ENCODE peak calls at places on chromosomes 12 and 14, in four cellular contexts. D, E, R and V are unnamed samples.

GRCh38 chr14:100330007-100330344 is 6.8 kb downstream of the SLC25A47 start:
- DNase-seq in R (no peak), D (no peak), E (no peak), V (no peak)

GRCh38 chr14:51562816-51563215 is 88.9 kb upstream of the FRMD6 start:
- DNase-seq in E (peak; percentile 52), D (no peak), R (no peak), V (no peak)

GRCh38 chr12:91105807-91106206 is 5.5 kb downstream of the LUM start:
- DNase-seq in D (no peak), R (no peak), E (no peak), V (no peak)

GRCh38 chr12:101619868-101620761 is 25.3 kb downstream of the MYBPC1 start:
- DNase-seq in E (peak; percentile 57), R (no peak), D (no peak), V (no peak)

GRCh38 chr12:8038659-8039114 is 6.2 kb downstream of the FOXJ2 start:
- DNase-seq in R (no peak), D (no peak), E (peak; percentile 75), V (no peak)

GRCh38 chr12:9763025-9763424 is 2.3 kb upstream of the CD69 start:
- DNase-seq in E (no peak), D (no peak), R (no peak), V (no peak)

GRCh38 chr14:68576031-68576430 is 216.8 kb downstream of the ZFP36L1 start:
- DNase-seq in E (no peak), R (no peak), D (no peak), V (no peak)

GRCh38 chr12:4478933-4479332 is 33.3 kb upstream of the FGF6 start:
- DNase-seq in D (no peak), R (no peak), E (no peak), V (no peak)

GRCh38 chr12:34297790-34298164 is 275.5 kb downstream of the ALG10 start:
- DNase-seq in E (no peak), R (no peak), D (no peak), V (no peak)

GRCh38 chr12:112950701-112951100 is 12.4 kb downstream of the OAS3 start:
- DNase-seq in D (no peak), E (no peak), R (no peak), V (no peak)

GRCh38 chr12:96457191-96457930 is 32.0 kb upstream of the CFAP54 start:
- DNase-seq in E (no peak), R (no peak), D (no peak), V (no peak)

GRCh38 chr12:45989857-45990467 is 412 bp downstream of the SCAF11 start:
- DNase-seq in D (no peak), E (peak; percentile 59), R (peak; percentile 47), V (peak; percentile 67)

GRCh38 chr12:130872179-130873096 is 572 bp downstream of the RAN start:
- DNase-seq in E (peak; percentile 52), R (peak; percentile 32), D (no peak), V (peak; percentile 15)

GRCh38 chr14:105168496-105168978 is at the start of gene JAG2:
- DNase-seq in E (peak; percentile 47), R (peak; percentile 44), D (no peak), V (peak; percentile 9)

GRCh38 chr14:72801841-72802587 is 91.9 kb downstream of the DPF3 start:
- DNase-seq in R (no peak), E (no peak), D (no peak), V (no peak)

GRCh38 chr12:1936406-1937320 is 18.2 kb upstream of the CACNA2D4 start:
- DNase-seq in D (no peak), E (peak; percentile 68), R (no peak), V (peak; percentile 45)

GRCh38 chr14:73059326-73059725 is 992 bp downstream of the RBM25 start:
- DNase-seq in D (no peak), R (peak; percentile 24), E (peak; percentile 38), V (no peak)

GRCh38 chr12:563250-563781 is 99.9 kb downstream of the NINJ2 start:
- DNase-seq in E (peak; percentile 49), D (no peak), R (no peak), V (no peak)

GRCh38 chr12:120249875-120250795 is 15.4 kb downstream of the PXN start:
- DNase-seq in D (peak; percentile 52), E (no peak), R (no peak), V (no peak)

GRCh38 chr12:124005736-124006581 is 32.9 kb downstream of the ZNF664 start:
- DNase-seq in D (no peak), E (no peak), R (no peak), V (no peak)

GRCh38 chr14:98867726-98868125 is 404.3 kb downstream of the BCL11B start:
- DNase-seq in R (no peak), E (no peak), D (no peak), V (no peak)